ENCODE peak calls at places on chromosomes 5 and 9, in seven cellular contexts. H is H1, R is IMR-90, O is neuronal stem cell, F is trophoblast cell, W is mesenchymal stem cell, J is H9. E is an unnamed sample.
A peak's percentile ranks its signal among the peaks of the same experiment; 100 is the strongest.

GRCh38 chr5:173547579-173547978 is 68.9 kb downstream of the BOD1 start:
- DNase-seq in F (no peak), J (no peak), H (no peak), O (no peak), R (peak; percentile 44), W (peak; percentile 53), E (no peak)

GRCh38 chr5:90111354-90112070 is 298.0 kb downstream of the CETN3 start:
- DNase-seq in O (no peak), H (no peak), F (no peak), J (no peak), W (no peak), R (no peak), E (no peak)

GRCh38 chr5:159393854-159394274 is 63.6 kb upstream of the IL12B start:
- DNase-seq in F (no peak), J (no peak), O (no peak), R (no peak), W (no peak), H (no peak), E (peak; percentile 74)

GRCh38 chr5:109645591-109646236 is 44.0 kb upstream of the MAN2A1 start:
- DNase-seq in H (no peak), J (peak; percentile 39), R (no peak), W (no peak), F (no peak), O (peak; percentile 11), E (peak; percentile 91)

GRCh38 chr5:180641566-180641900 is 7.9 kb downstream of the FLT4 start:
- DNase-seq in R (no peak), O (no peak), J (no peak), W (no peak), F (no peak), H (no peak), E (peak; percentile 31)

GRCh38 chr9:91992636-91993035 is 42.6 kb upstream of the ROR2 start:
- DNase-seq in R (peak; percentile 48), F (no peak), J (no peak), W (no peak), O (no peak), H (no peak), E (peak; percentile 83)

GRCh38 chr5:174317261-174317894 is 271.9 kb downstream of the NSG2 start:
- DNase-seq in J (peak; percentile 76), R (peak; percentile 53), H (no peak), W (peak; percentile 66), O (peak; percentile 62), F (peak; percentile 66), E (peak; percentile 83)

GRCh38 chr5:10262995-10263394 is 12.9 kb downstream of the CCT5 start:
- DNase-seq in W (no peak), J (no peak), H (no peak), F (no peak), R (no peak), O (no peak), E (no peak)

GRCh38 chr9:72883867-72884266 is 69.0 kb downstream of the ALDH1A1 start:
- DNase-seq in F (no peak), W (no peak), J (no peak), H (no peak), R (no peak), O (no peak), E (no peak)

GRCh38 chr9:130940693-130941576 is 1.9 kb upstream of the FIBCD1 start:
- DNase-seq in W (peak; percentile 37), R (peak; percentile 15), J (peak; percentile 97), F (peak; percentile 92), O (no peak), H (peak; percentile 85), E (peak; percentile 87)

GRCh38 chr5:10485142-10485795 is 43.6 kb downstream of the ROPN1L start:
- DNase-seq in W (peak; percentile 80), F (peak; percentile 3), J (peak; percentile 71), O (no peak), H (no peak), R (peak; percentile 96), E (peak; percentile 97)

GRCh38 chr5:55694152-55694830 is 17.8 kb downstream of the SLC38A9 start:
- DNase-seq in F (peak; percentile 54), O (peak; percentile 21), J (no peak), W (peak; percentile 52), H (no peak), R (peak; percentile 43), E (peak; percentile 80)

GRCh38 chr5:115543931-115544370 is 624 bp downstream of the FEM1C start:
- DNase-seq in R (peak; percentile 53), H (no peak), J (no peak), W (peak; percentile 76), F (peak; percentile 66), O (peak; percentile 31), E (peak; percentile 64)

GRCh38 chr9:77016111-77016525 is 3.3 kb upstream of the FOXB2 start:
- DNase-seq in O (peak; percentile 41), R (no peak), H (no peak), J (peak; percentile 66), W (no peak), F (no peak), E (peak; percentile 51)

GRCh38 chr5:95178046-95178651 is 106.7 kb downstream of the MCTP1 start:
- DNase-seq in R (no peak), O (peak; percentile 64), H (peak; percentile 70), J (peak; percentile 95), F (no peak), W (peak; percentile 30), E (peak; percentile 96)

GRCh38 chr9:135797507-135798302 is 95.7 kb downstream of the KCNT1 start:
- DNase-seq in J (peak; percentile 78), W (peak; percentile 34), H (peak; percentile 33), F (peak; percentile 10), R (peak; percentile 31), O (peak; percentile 51), E (peak; percentile 71)

GRCh38 chr5:149962601-149963300 is 2.2 kb downstream of the SLC26A2 start:
- DNase-seq in O (no peak), H (no peak), F (no peak), R (no peak), J (no peak), W (no peak), E (no peak)

GRCh38 chr9:129323999-129324553 is 146.0 kb upstream of the IER5L start:
- DNase-seq in F (peak; percentile 49), H (no peak), O (no peak), R (no peak), W (no peak), J (no peak), E (no peak)

GRCh38 chr5:1110260-1110929 is 1.5 kb downstream of the SLC12A7 start:
- DNase-seq in O (no peak), W (no peak), F (no peak), R (no peak), J (no peak), H (no peak), E (no peak)

GRCh38 chr5:125492977-125493376 is 746.5 kb upstream of the ZNF608 start:
- DNase-seq in O (no peak), F (no peak), H (no peak), W (no peak), R (no peak), J (no peak), E (no peak)

GRCh38 chr9:114894801-114895433 is 35.5 kb downstream of the TNFSF8 start:
- DNase-seq in W (peak; percentile 99), O (no peak), H (peak; percentile 44), J (peak; percentile 34), R (peak; percentile 99), F (peak; percentile 87), E (peak; percentile 99)

GRCh38 chr5:166369326-166369725 is 1922.1 kb upstream of the WWC1 start:
- DNase-seq in H (no peak), W (peak; percentile 73), F (peak; percentile 36), J (no peak), O (peak; percentile 15), R (no peak), E (no peak)

GRCh38 chr5:50595199-50595598 is 71.2 kb upstream of the PARP8 start:
- DNase-seq in R (peak; percentile 90), O (no peak), F (peak; percentile 74), J (no peak), W (peak; percentile 88), H (no peak), E (no peak)

DNA sequence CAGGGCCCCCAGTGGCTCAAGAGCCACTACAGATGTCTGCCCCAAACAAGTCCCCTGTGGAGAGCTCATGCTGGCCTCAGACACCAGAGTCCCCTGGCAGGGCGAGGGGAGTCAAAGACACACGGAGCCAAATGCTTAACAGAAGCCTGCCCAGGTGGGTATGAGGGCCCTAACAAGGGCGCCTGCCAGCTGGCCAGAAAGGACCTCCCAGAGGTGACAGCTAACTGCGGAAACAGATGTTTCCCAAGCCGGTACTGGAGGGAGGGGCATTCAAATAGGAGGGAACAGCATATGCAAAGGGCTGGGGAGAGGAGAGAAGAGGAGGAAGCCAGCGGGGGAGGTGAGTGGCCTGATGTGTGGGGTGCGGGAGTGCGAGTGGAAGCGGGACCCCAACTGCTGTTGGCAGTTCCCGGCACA is 933 bp downstream of the MXD3 start:
- DNase-seq in F (peak; percentile 22), W (peak; percentile 43), H (no peak), O (no peak), J (peak; percentile 59), R (peak; percentile 18), E (peak; percentile 60)
- H3K9ac ChIP-seq in F (no peak overlapping the region), W (peak overlapping the region; percentile 13), H (no peak overlapping the region), O (no peak overlapping the region), J (no peak overlapping the region), R (peak overlapping the region; percentile 25), E (peak overlapping the region; percentile 37)

DNA sequence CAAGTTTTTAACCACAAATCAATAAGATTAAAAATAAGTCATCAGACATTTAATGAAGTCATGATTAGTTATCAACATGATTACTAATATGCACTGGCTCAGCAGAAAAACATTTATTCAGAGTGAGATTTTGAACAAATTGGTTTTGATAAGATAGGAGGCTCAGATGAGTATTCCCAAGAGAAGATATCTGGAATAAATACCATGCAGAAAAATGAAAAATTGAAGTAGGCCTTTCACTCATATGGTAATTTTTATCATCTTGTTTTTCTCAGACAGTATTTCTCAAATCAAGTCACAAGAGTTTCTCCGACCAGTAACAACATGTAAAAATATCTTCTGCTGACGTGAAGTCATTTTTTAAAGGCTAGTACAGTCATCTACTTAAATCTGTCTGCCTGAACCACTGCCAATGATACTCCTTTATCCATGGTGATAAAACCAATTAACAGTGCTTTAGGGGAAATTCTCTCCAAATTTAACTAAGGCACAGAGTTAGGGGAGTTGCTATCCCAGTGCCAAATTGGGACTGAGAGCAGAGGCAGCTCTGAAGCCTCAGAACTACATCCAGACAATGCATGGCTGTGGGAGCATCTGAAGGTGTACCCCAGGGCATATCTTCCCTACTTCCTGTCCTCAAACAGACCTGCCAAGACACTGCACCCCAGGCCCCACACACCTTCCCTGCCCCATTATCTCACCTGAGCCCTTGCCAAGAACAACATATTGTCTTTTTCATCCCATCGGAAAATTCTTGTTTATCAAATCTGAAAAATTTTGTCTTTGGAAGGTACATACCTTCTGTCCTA is 105.5 kb upstream of the TSLP start:
- DNase-seq in H (no peak), W (no peak), J (no peak), R (no peak), O (no peak), F (no peak), E (no peak)
- H2BK5ac ChIP-seq in H (no peak overlapping the region), W (no peak overlapping the region), J (no peak overlapping the region), R (no peak overlapping the region), O (no peak overlapping the region), F (no peak overlapping the region), E (no peak overlapping the region)

GRCh38 chr9:27437652-27438373 is 86.3 kb upstream of the IFNK start:
- DNase-seq in H (no peak), R (no peak), O (no peak), J (no peak), F (no peak), W (no peak), E (no peak)
- H3K9ac ChIP-seq in H (no peak overlapping the region), R (no peak overlapping the region), O (no peak overlapping the region), J (no peak overlapping the region), F (no peak overlapping the region), W (no peak overlapping the region), E (no peak overlapping the region)

DNA sequence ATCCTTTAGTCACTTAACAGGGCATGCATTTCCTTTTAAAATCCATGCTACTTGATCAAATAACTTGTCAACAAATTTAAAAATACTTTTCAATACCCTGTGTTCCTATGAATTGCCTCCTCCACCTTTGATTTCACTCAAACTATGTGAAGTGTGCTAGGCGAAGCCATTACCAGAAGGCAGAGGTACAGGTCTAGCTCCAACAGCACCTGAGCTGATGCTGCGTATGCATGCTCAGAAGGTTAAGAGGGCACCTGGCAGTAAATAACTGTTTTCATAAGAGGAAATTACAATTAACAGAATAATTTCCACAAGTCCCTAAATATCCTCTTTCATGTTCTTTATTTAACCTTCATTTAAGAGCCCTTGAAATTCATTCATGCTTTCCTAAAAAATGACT is 251.8 kb downstream of the EFNA5 start:
- DNase-seq in O (no peak), F (no peak), R (no peak), H (no peak), J (no peak), W (no peak), E (no peak)
- H2BK5ac ChIP-seq in O (no peak overlapping the region), F (no peak overlapping the region), R (no peak overlapping the region), H (no peak overlapping the region), J (no peak overlapping the region), W (no peak overlapping the region), E (no peak overlapping the region)